ENCODE peak calls at places on chromosomes 13 and 19, in four cellular contexts. S is NCI-H1694; A is dorsolateral prefrontal cortex; Q is stimulated activated CD4-positive, alpha-beta T cell treated with anti-CD3 and anti-CD28 coated beads, Interleukin-1b, Interleukin-23, amount 100 ng/mL, for 1 hour. D is an unnamed sample.

GRCh38 chr19:1904385-1905070 is 671 bp upstream of the ADAT3 start:
- DNase-seq in S (no peak), A (no peak), Q (no peak), D (no peak)

GRCh38 chr13:76023644-76024043 is 387.5 kb downstream of the LMO7 start:
- DNase-seq in S (no peak), A (no peak), Q (no peak), D (no peak)

GRCh38 chr13:30622551-30622950 is 4.8 kb downstream of the USPL1 start:
- DNase-seq in S (no peak), A (no peak), Q (no peak), D (no peak)

GRCh38 chr13:29187584-29187983 is 367.4 kb downstream of the MTUS2 start:
- DNase-seq in S (no peak), A (no peak), Q (no peak), D (no peak)

GRCh38 chr19:3982701-3983541 is 2.3 kb downstream of the EEF2 start:
- DNase-seq in S (no peak), A (no peak), Q (no peak), D (no peak)

GRCh38 chr13:95281258-95281602 is 20.0 kb downstream of the ABCC4 start:
- DNase-seq in S (no peak), A (no peak), Q (no peak), D (no peak)

GRCh38 chr13:105327727-105328126 is 1207.7 kb downstream of the EFNB2 start:
- DNase-seq in S (no peak), A (no peak), Q (no peak), D (no peak)

GRCh38 chr13:66612983-66613382 is 617.2 kb downstream of the PCDH9 start:
- DNase-seq in S (no peak), A (no peak), Q (no peak), D (no peak)

GRCh38 chr19:17234911-17235617 is 9.0 kb downstream of the OCEL1 start:
- DNase-seq in S (peak), A (no peak), Q (peak), D (no peak)

GRCh38 chr19:31534231-31534630 is 185.0 kb upstream of the TSHZ3 start:
- DNase-seq in S (no peak), A (no peak), Q (no peak), D (no peak)

GRCh38 chr19:5988520-5989387 is 10.8 kb upstream of the RANBP3 start:
- DNase-seq in S (no peak), A (no peak), Q (no peak), D (no peak)

GRCh38 chr13:37944476-37945442 is 75.2 kb upstream of the TRPC4 start:
- DNase-seq in S (no peak), A (no peak), Q (no peak), D (no peak)

GRCh38 chr19:48617146-48617937 is 1.6 kb downstream of the RPL18 start:
- DNase-seq in S (no peak), A (no peak), Q (no peak), D (no peak)

GRCh38 chr19:43300876-43301765 is 31.8 kb upstream of the PSG9 start:
- DNase-seq in S (no peak), A (no peak), Q (no peak), D (no peak)

GRCh38 chr13:26707122-26708006 is 53.2 kb downstream of the GPR12 start:
- DNase-seq in S (peak), A (peak), Q (no peak), D (no peak)

GRCh38 chr13:86020350-86021002 is 221.3 kb upstream of the SLITRK6 start:
- DNase-seq in S (no peak), A (no peak), Q (no peak), D (no peak)

GRCh38 chr19:340620-341385 is 3.8 kb downstream of the MIER2 start:
- DNase-seq in S (no peak), A (no peak), Q (no peak), D (no peak)

GRCh38 chr19:35533822-35534521 is 716 bp downstream of the GAPDHS start:
- DNase-seq in S (no peak), A (no peak), Q (no peak), D (no peak)

GRCh38 chr19:21482863-21483276 is 22.5 kb upstream of the ZNF429 start:
- DNase-seq in S (peak), A (no peak), Q (peak), D (no peak)

GRCh38 chr19:3576696-3577443 is 4.1 kb downstream of the HMG20B start:
- DNase-seq in S (no peak), A (peak), Q (no peak), D (no peak)

GRCh38 chr13:77239312-77239711 is 87.6 kb downstream of the MYCBP2 start:
- DNase-seq in S (no peak), A (no peak), Q (no peak), D (no peak)

GRCh38 chr19:55486971-55487883 is 1.0 kb upstream of the SSC5D start:
- DNase-seq in S (no peak), A (no peak), Q (no peak), D (no peak)

GRCh38 chr13:95982144-95982543 is 71.1 kb downstream of the UGGT2 start:
- DNase-seq in S (no peak), A (no peak), Q (no peak), D (no peak)

GRCh38 chr19:41350735-41351338 is 2.9 kb downstream of the TGFB1 start:
- DNase-seq in S (no peak), A (no peak), Q (no peak), D (no peak)

GRCh38 chr13:97858161-97858560 is 95.3 kb upstream of the IPO5 start:
- DNase-seq in S (no peak), A (no peak), Q (no peak), D (no peak)

GRCh38 chr19:39327990-39328705 is 7.5 kb upstream of the LRFN1 start:
- DNase-seq in S (peak), A (peak), Q (peak), D (no peak)

GRCh38 chr13:38951525-38952313 is 38.9 kb downstream of the STOML3 start:
- DNase-seq in S (no peak), A (no peak), Q (no peak), D (no peak)

GRCh38 chr19:2567580-2567979 is 91.7 kb downstream of the GADD45B start:
- DNase-seq in S (no peak), A (no peak), Q (no peak), D (no peak)

GRCh38 chr13:44237276-44237767 is 136.3 kb upstream of the SERP2 start:
- DNase-seq in S (no peak), A (peak), Q (no peak), D (no peak)

GRCh38 chr19:52138614-52139290 is 986 bp downstream of the ZNF616 start:
- DNase-seq in S (peak), A (peak), Q (no peak), D (no peak)

GRCh38 chr13:33079960-33080359 is 63.7 kb downstream of the KL start:
- DNase-seq in S (no peak), A (no peak), Q (no peak), D (no peak)

GRCh38 chr19:27884376-27884775 is 1328.6 kb downstream of the UQCRFS1 start:
- DNase-seq in S (no peak), A (no peak), Q (no peak), D (no peak)

GRCh38 chr13:112657850-112658445 is 31.9 kb upstream of the ATP11A start:
- DNase-seq in S (no peak), A (no peak), Q (no peak), D (no peak)

GRCh38 chr19:35383536-35383935 is 12.7 kb downstream of the GPR42 start:
- DNase-seq in S (no peak), A (no peak), Q (no peak), D (no peak)

GRCh38 chr13:112328936-112329335 is 47.2 kb upstream of the SPACA7 start:
- DNase-seq in S (no peak), A (no peak), Q (no peak), D (no peak)